ENCODE peak calls at places on chromosomes 3 and 15, in seven cellular contexts. R is dorsolateral prefrontal cortex, D is cardiac muscle cell, I is hepatocyte, A is Caco-2, X is bronchial epithelial cell, S is brain microvascular endothelial cell. B is an unnamed sample. For H3K27me3, the result is how much of the 10 kb centered on the place peaks cover.

GRCh38 chr3:196288141-196288460 is 575 bp upstream of the PCYT1A start:
- DNase-seq in S (no peak), X (peak), I (no peak), D (peak), A (no peak), R (no peak), B (no peak)

GRCh38 chr15:69757186-69757585 is 304.6 kb downstream of the RPLP1 start:
- DNase-seq in I (no peak), D (no peak), R (no peak), X (peak), S (no peak), A (no peak), B (no peak)

GRCh38 chr3:26989042-26989441 is 366.5 kb downstream of the LRRC3B start:
- DNase-seq in I (no peak), R (no peak), X (no peak), A (no peak), S (no peak), D (no peak), B (no peak)

GRCh38 chr3:47578119-47578630 is 490 bp downstream of the CSPG5 start:
- DNase-seq in R (peak), I (peak), X (no peak), S (no peak), A (peak), D (no peak), B (peak)

GRCh38 chr3:37386627-37387230 is 212.3 kb upstream of the LRRFIP2 start:
- DNase-seq in R (no peak), I (no peak), A (no peak), X (no peak), S (no peak), D (peak), B (no peak)

GRCh38 chr3:14472471-14473351 is 67.4 kb downstream of the GRIP2 start:
- DNase-seq in D (peak), S (peak), I (peak), X (peak), A (no peak), R (no peak), B (no peak)

GRCh38 chr15:49831206-49831965 is 210.5 kb downstream of the DTWD1 start:
- DNase-seq in A (no peak), I (peak), X (peak), D (peak), S (peak), R (no peak), B (no peak)

GRCh38 chr15:78841307-78841706 is 30.0 kb upstream of the ADAMTS7 start:
- DNase-seq in D (no peak), S (no peak), I (no peak), A (no peak), R (no peak), X (no peak), B (no peak)

GRCh38 chr15:43998607-43999006 is 171.8 kb downstream of the WDR76 start:
- DNase-seq in I (peak), D (peak), X (peak), A (no peak), R (no peak), S (peak), B (peak)

GRCh38 chr15:97115764-97116075 is 785.2 kb downstream of the NR2F2 start:
- DNase-seq in R (no peak), D (no peak), I (no peak), S (no peak), X (no peak), A (no peak), B (no peak)

GRCh38 chr15:44194397-44195150 is 497 bp downstream of the FRMD5 start:
- DNase-seq in A (peak), X (peak), I (peak), D (peak), S (peak), R (peak), B (peak)

GRCh38 chr15:39454189-39454986 is 126.5 kb upstream of the THBS1 start:
- DNase-seq in I (no peak), A (no peak), S (no peak), X (no peak), D (peak), R (no peak), B (no peak)

GRCh38 chr3:118544458-118544857 is 490.2 kb downstream of the IGSF11 start:
- DNase-seq in D (no peak), I (peak), A (no peak), S (no peak), R (no peak), X (peak), B (no peak)

GRCh38 chr15:37105795-37106333 is 5.5 kb upstream of the MEIS2 start:
- DNase-seq in A (no peak), S (no peak), I (no peak), D (peak), X (no peak), R (no peak), B (no peak)

GRCh38 chr3:147449669-147450068 is 40.5 kb downstream of the ZIC1 start:
- DNase-seq in S (no peak), R (no peak), A (no peak), D (no peak), I (no peak), X (no peak), B (no peak)

GRCh38 chr3:60363817-60364216 is 887.4 kb downstream of the FHIT start:
- DNase-seq in R (no peak), I (no peak), S (peak), X (peak), A (no peak), D (no peak), B (no peak)

GRCh38 chr3:87191641-87192040 is 35.5 kb upstream of the CHMP2B start:
- DNase-seq in D (no peak), A (no peak), S (no peak), R (no peak), I (no peak), X (no peak), B (no peak)

GRCh38 chr15:85723960-85724945 is 70.5 kb downstream of the KLHL25 start:
- DNase-seq in A (no peak), I (no peak), R (no peak), X (no peak), D (no peak), S (no peak), B (no peak)

GRCh38 chr3:24640330-24640877 is 145.8 kb upstream of the THRB start:
- DNase-seq in I (peak), X (peak), D (peak), S (peak), A (no peak), R (no peak), B (no peak)

GRCh38 chr15:63483521-63484371 is 20.6 kb upstream of the USP3 start:
- DNase-seq in S (no peak), A (no peak), R (no peak), I (no peak), X (peak), D (peak), B (no peak)

GRCh38 chr15:99979371-99979770 is 246.1 kb upstream of the LYSMD4 start:
- DNase-seq in D (no peak), I (no peak), S (no peak), R (no peak), X (no peak), A (no peak), B (no peak)

GRCh38 chr3:177855021-177855420 is 657.7 kb upstream of the TBL1XR1 start:
- DNase-seq in X (no peak), S (no peak), I (no peak), D (no peak), R (no peak), A (no peak), B (no peak)

GRCh38 chr15:62389887-62390792 is 225.1 kb upstream of the C2CD4B start:
- DNase-seq in X (peak), R (peak), S (peak), A (peak), I (peak), D (peak), B (peak)

GRCh38 chr3:12895391-12896205 is 54.2 kb upstream of the RPL32 start:
- DNase-seq in A (no peak), S (no peak), R (no peak), I (no peak), X (peak), D (no peak), B (no peak)

GRCh38 chr15:90221251-90221900 is 12.4 kb downstream of the CIB1 start:
- DNase-seq in X (no peak), S (peak), A (peak), R (peak), D (peak), I (peak), B (peak)

GRCh38 chr3:51777985-51778384 is 1.1 kb downstream of the IQCF6 start:
- DNase-seq in R (peak), I (no peak), X (no peak), D (no peak), A (no peak), S (no peak), B (peak)

GRCh38 chr3:71905426-71905825 is 120.5 kb upstream of the PROK2 start:
- DNase-seq in R (no peak), S (no peak), A (no peak), I (no peak), D (no peak), X (no peak), B (no peak)
- H3K27me3 ChIP-seq in R (under half), S (under half), A (under half), I (under half), D (under half), X (under half), B (under half)

DNA sequence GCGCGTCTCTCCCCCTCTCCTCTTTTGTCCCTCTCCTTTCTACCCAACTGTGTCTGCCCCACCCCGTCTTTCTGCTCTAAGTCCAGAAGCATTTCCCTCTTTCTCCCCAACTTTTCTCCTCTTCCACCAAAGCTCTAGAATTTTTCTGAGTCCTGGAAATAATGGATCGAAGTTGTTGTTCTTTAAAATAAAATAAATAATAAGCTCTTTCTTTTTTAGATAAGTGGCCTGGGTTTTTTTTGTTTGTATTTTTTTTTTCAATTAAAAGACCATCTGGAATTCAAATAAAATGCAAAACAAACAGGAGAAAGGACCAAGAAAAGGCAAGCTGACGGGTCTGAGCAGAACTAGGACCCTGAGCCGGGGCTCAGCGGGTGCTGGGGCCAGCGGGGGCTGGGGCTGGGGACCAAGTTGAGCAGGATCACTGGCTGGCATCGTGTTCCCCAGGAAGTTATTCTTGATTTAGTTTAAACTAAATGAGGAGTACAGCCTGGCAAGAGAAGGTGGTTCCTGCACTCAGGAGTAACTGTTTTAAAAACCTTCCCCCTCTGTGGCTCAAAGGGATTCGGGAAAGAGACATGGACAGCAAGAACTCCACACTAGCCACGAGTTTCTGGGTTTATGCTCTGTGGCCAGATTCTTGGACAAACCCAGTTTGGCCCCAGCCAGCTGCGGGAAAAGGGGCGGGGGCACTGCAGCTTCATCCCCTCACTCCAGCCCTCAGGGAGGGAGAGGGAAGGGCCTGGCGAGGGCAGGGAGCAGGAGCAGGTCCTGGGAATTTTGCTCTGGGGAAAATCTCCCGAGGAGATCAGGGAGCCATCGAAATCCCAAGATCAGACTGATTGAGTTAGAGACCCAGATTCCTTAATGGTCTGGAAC is 8.4 kb downstream of the GATA2 start:
- DNase-seq in S (no peak), A (no peak), R (no peak), I (no peak), D (no peak), X (no peak), B (peak)
- H3K27me3 ChIP-seq in S (half or more), A (under half), R (half or more), I (half or more), D (half or more), X (half or more), B (under half)

DNA sequence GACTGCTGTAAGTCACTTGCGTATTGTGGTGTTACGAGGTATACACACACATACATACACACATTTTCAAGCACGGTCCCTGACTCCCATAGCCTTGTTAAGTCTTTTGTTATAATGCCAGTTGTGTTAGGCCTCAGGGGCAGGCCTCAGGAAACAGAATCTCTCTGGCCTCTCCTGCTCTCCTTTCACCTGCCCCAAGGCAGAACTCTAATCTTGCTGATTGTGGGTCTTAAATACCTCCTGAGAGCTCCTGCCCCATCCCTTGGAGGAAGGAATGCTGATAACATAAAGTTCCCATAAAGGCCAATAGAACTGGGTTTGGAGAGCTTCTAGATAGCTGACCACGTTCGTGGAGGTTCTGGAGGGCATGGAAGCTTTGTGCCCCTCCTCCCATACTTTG is 3.9 kb upstream of the NIT2 start:
- DNase-seq in S (no peak), R (no peak), D (no peak), A (peak), X (no peak), I (no peak), B (no peak)
- H3K27me3 ChIP-seq in S (under half), R (under half), D (under half), A (under half), X (under half), I (under half), B (under half)

GRCh38 chr3:138995706-138996105 is 10.4 kb downstream of the PRR23A start:
- DNase-seq in D (no peak), A (no peak), I (no peak), X (no peak), R (no peak), S (no peak), B (no peak)
- H3K27me3 ChIP-seq in D (under half), A (under half), I (under half), X (under half), R (under half), S (under half), B (under half)

GRCh38 chr15:93109370-93110105 is 20.5 kb upstream of the RGMA start:
- DNase-seq in I (peak), S (no peak), D (peak), R (no peak), X (no peak), A (no peak), B (no peak)
- H3K27me3 ChIP-seq in I (under half), S (under half), D (half or more), R (under half), X (under half), A (under half), B (under half)

GRCh38 chr3:62415312-62415791 is 42.0 kb upstream of the FEZF2 start:
- DNase-seq in I (no peak), A (no peak), S (no peak), D (no peak), R (no peak), X (no peak), B (no peak)

GRCh38 chr3:62416109-62416508 is 42.8 kb upstream of the FEZF2 start:
- DNase-seq in X (no peak), R (no peak), A (no peak), S (no peak), D (no peak), I (no peak), B (no peak)

GRCh38 chr3:62414786-62415185 is 41.4 kb upstream of the FEZF2 start:
- DNase-seq in A (no peak), R (no peak), X (no peak), I (no peak), S (no peak), D (no peak), B (no peak)
- H3K27me3 ChIP-seq in A (under half), R (under half), X (under half), I (under half), S (under half), D (under half), B (under half)

GRCh38 chr15:74332011-74332410 is 35.4 kb downstream of the CYP11A1 start:
- DNase-seq in S (no peak), X (no peak), R (no peak), D (no peak), I (no peak), A (no peak), B (no peak)
- H3K27me3 ChIP-seq in S (under half), X (under half), R (under half), D (under half), I (under half), A (under half), B (under half)

GRCh38 chr3:123335007-123335670 is 113.8 kb downstream of the ADCY5 start:
- DNase-seq in R (no peak), A (no peak), D (no peak), I (no peak), X (no peak), S (no peak), B (no peak)
- H3K27me3 ChIP-seq in R (under half), A (under half), D (under half), I (under half), X (under half), S (under half), B (under half)

DNA sequence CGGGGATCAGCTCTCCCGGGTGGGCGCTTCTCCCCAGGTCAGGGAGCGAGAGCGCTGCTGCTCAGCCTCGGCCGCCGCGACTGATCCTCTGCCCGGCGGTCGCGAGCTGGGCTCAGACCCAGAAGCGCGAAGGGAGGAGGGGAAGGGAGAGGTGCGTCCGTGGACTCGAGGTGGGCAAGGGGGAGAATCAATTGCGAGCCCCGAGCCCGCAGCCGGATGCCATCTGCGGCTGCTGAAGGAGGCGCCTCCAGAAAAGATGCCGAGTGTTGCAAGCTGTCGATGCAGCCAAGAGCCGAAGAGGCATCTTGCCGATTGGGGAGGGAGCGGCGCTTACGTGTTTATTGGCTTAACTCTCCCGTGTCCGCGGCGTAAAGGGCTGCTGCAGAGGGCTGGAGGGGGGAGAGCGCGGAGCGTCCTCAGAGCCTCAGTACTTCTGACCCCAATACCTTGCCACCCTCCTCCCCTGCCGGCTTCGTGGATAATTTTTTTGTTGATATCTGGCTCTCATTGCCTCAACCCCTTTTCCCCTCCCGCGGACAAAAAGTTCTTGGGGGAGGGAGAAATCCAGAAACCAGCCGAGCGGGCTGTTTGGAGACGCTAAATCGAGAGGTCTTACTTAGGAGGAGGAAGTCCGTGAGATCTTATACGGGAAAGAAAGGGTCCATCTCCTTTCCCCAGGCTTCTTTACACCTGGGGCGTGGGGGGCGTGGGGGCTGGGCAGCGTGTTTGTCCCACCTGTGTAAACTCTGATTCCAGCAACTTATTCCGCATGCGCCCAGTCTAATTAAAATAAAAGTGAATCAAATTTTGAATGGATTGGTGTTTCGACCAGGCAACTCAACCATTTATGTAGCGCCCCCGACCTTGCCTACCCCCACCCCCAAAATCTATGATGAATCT is at the start of gene CADPS:
- DNase-seq in A (no peak), I (peak), S (no peak), D (no peak), R (no peak), X (no peak), B (peak)
- H3K27me3 ChIP-seq in A (under half), I (half or more), S (under half), D (under half), R (under half), X (under half), B (under half)

GRCh38 chr3:50279255-50280016 is 549 bp downstream of the LSMEM2 start:
- DNase-seq in X (no peak), A (no peak), I (no peak), S (no peak), D (no peak), R (no peak), B (no peak)

GRCh38 chr3:50275996-50276761 is 2.7 kb upstream of the LSMEM2 start:
- DNase-seq in R (no peak), I (no peak), D (no peak), A (no peak), X (no peak), S (no peak), B (no peak)

GRCh38 chr3:50278106-50278867 is 600 bp upstream of the LSMEM2 start:
- DNase-seq in A (no peak), R (no peak), X (no peak), S (no peak), D (no peak), I (no peak), B (no peak)

GRCh38 chr3:50276762-50277101 is 2.2 kb upstream of the LSMEM2 start:
- DNase-seq in S (no peak), X (no peak), R (no peak), I (no peak), A (no peak), D (no peak), B (no peak)

DNA sequence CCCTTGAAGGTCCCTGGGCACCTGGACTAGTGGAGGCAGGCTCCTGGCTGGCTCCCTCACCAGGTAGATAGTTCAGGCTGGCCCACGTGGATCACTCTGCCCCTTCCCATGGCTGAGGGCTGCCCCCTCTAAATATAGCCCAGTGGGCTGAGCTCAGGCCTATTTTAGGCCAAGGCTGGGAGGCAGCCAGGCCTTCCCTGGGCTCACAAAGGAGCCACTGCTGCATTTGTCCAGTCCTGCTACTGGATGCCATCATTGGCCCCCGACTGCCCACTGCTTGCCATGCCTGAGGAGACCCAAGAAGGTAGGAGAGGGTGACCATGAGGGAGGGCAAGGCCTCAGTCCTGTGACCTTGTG is at the start of gene LSMEM2:
- DNase-seq in I (no peak), S (no peak), D (no peak), R (no peak), A (no peak), X (no peak), B (no peak)
- H3K27me3 ChIP-seq in I (under half), S (under half), D (under half), R (under half), A (under half), X (under half), B (under half)

B was measured in BE2C.